ENCODE peak calls at places on chromosomes 12 and 14, in four cellular contexts. S, H, T and D are unnamed samples.

GRCh38 chr12:53816360-53817020 is 64.7 kb upstream of the CISTR start:
- DNase-seq in S (no peak), H (no peak), T (no peak), D (no peak)

GRCh38 chr14:77181124-77181602 is 435 bp upstream of the TMEM63C start:
- DNase-seq in S (peak; percentile 39), H (no peak), T (no peak), D (no peak)

GRCh38 chr14:21626491-21627230 is 8.1 kb downstream of the OR10G2 start:
- DNase-seq in S (no peak), H (peak; percentile 7), T (no peak), D (no peak)

GRCh38 chr12:85656561-85656960 is 179.6 kb downstream of the RASSF9 start:
- DNase-seq in S (no peak), H (no peak), T (no peak), D (no peak)

GRCh38 chr12:126708492-126708896 is 1558.5 kb upstream of the TMEM132C start:
- DNase-seq in S (no peak), H (peak; percentile 83), T (no peak), D (no peak)

GRCh38 chr14:50954811-50955372 is 10.6 kb upstream of the PYGL start:
- DNase-seq in S (peak; percentile 46), H (peak; percentile 75), T (peak; percentile 31), D (no peak)

GRCh38 chr12:110702081-110702480 is 13.2 kb upstream of the HVCN1 start:
- DNase-seq in S (no peak), H (no peak), T (no peak), D (no peak)

GRCh38 chr12:122681814-122682213 is 21.3 kb downstream of the HCAR2 start:
- DNase-seq in S (no peak), H (peak; percentile 23), T (no peak), D (no peak)

GRCh38 chr14:23141706-23142467 is 22.8 kb upstream of the CEBPE start:
- DNase-seq in S (peak; percentile 33), H (peak; percentile 39), T (no peak), D (no peak)

GRCh38 chr12:67648306-67649164 is at the start of gene DYRK2:
- DNase-seq in S (peak; percentile 74), H (peak; percentile 77), T (peak; percentile 92), D (peak; percentile 81)

GRCh38 chr14:104091061-104091926 is 5.8 kb downstream of the ASPG start:
- DNase-seq in S (no peak), H (no peak), T (no peak), D (no peak)